ENCODE peak calls at places on chromosome 1, in five cellular contexts. One of them, this sample, is unnamed.
A peak's percentile ranks its signal among the peaks of the same experiment; 100 is the strongest.

GRCh38 chr1:3905953-3906671 is 6.0 kb upstream of the C1orf174 start:
- DNase-seq in lower lobe of right lung: peak; percentile 43
- DNase-seq in sciatic nerve: no peak
- DNase-seq in T-helper 2 cell: peak; percentile 0
- DNase-seq in fibroblast of lung: no peak
- DNase-seq in this sample: no peak

GRCh38 chr1:42934111-42934510 is 24.6 kb downstream of the SLC2A1 start:
- DNase-seq in lower lobe of right lung: no peak
- DNase-seq in sciatic nerve: peak; percentile 54
- DNase-seq in T-helper 2 cell: no peak
- DNase-seq in fibroblast of lung: no peak
- DNase-seq in this sample: no peak

GRCh38 chr1:23563003-23563402 is 3.7 kb upstream of the ID3 start:
- DNase-seq in lower lobe of right lung: no peak
- DNase-seq in sciatic nerve: no peak
- DNase-seq in T-helper 2 cell: no peak
- DNase-seq in fibroblast of lung: no peak
- DNase-seq in this sample: no peak

GRCh38 chr1:219337588-219337987 is 163.9 kb downstream of the LYPLAL1 start:
- DNase-seq in lower lobe of right lung: no peak
- DNase-seq in sciatic nerve: no peak
- DNase-seq in T-helper 2 cell: no peak
- DNase-seq in fibroblast of lung: no peak
- DNase-seq in this sample: no peak

GRCh38 chr1:61221642-61222041 is 139.3 kb downstream of the NFIA start:
- DNase-seq in lower lobe of right lung: no peak
- DNase-seq in sciatic nerve: no peak
- DNase-seq in T-helper 2 cell: no peak
- DNase-seq in fibroblast of lung: peak; percentile 6
- DNase-seq in this sample: peak; percentile 4

GRCh38 chr1:97567000-97567749 is 353.7 kb downstream of the DPYD start:
- DNase-seq in lower lobe of right lung: no peak
- DNase-seq in sciatic nerve: no peak
- DNase-seq in T-helper 2 cell: no peak
- DNase-seq in fibroblast of lung: peak; percentile 48
- DNase-seq in this sample: peak; percentile 48

GRCh38 chr1:177922209-177922608 is 47.6 kb downstream of the SEC16B start:
- DNase-seq in lower lobe of right lung: no peak
- DNase-seq in sciatic nerve: no peak
- DNase-seq in T-helper 2 cell: no peak
- DNase-seq in fibroblast of lung: no peak
- DNase-seq in this sample: no peak

GRCh38 chr1:43143441-43143888 is 28.6 kb downstream of the EBNA1BP2 start:
- DNase-seq in lower lobe of right lung: no peak
- DNase-seq in sciatic nerve: no peak
- DNase-seq in T-helper 2 cell: no peak
- DNase-seq in fibroblast of lung: no peak
- DNase-seq in this sample: no peak

GRCh38 chr1:175841613-175842234 is 98.3 kb upstream of the TNR start:
- DNase-seq in lower lobe of right lung: no peak
- DNase-seq in sciatic nerve: no peak
- DNase-seq in T-helper 2 cell: no peak
- DNase-seq in fibroblast of lung: no peak
- DNase-seq in this sample: no peak

GRCh38 chr1:157505481-157506272 is 46.6 kb downstream of the FCRL5 start:
- DNase-seq in lower lobe of right lung: no peak
- DNase-seq in sciatic nerve: no peak
- DNase-seq in T-helper 2 cell: no peak
- DNase-seq in fibroblast of lung: peak; percentile 38
- DNase-seq in this sample: peak; percentile 55

GRCh38 chr1:161081519-161081918 is 7.8 kb downstream of the NECTIN4 start:
- DNase-seq in lower lobe of right lung: no peak
- DNase-seq in sciatic nerve: no peak
- DNase-seq in T-helper 2 cell: no peak
- DNase-seq in fibroblast of lung: no peak
- DNase-seq in this sample: no peak

GRCh38 chr1:184661801-184662200 is 92.9 kb downstream of the EDEM3 start:
- DNase-seq in lower lobe of right lung: no peak
- DNase-seq in sciatic nerve: no peak
- DNase-seq in T-helper 2 cell: no peak
- DNase-seq in fibroblast of lung: no peak
- DNase-seq in this sample: no peak

GRCh38 chr1:231855395-231855794 is 228.8 kb downstream of the DISC1 start:
- DNase-seq in lower lobe of right lung: no peak
- DNase-seq in sciatic nerve: no peak
- DNase-seq in T-helper 2 cell: no peak
- DNase-seq in fibroblast of lung: no peak
- DNase-seq in this sample: peak; percentile 22

GRCh38 chr1:160105155-160105554 is 6.7 kb upstream of the IGSF8 start:
- DNase-seq in lower lobe of right lung: no peak
- DNase-seq in sciatic nerve: no peak
- DNase-seq in T-helper 2 cell: no peak
- DNase-seq in fibroblast of lung: no peak
- DNase-seq in this sample: no peak

GRCh38 chr1:201104141-201104540 is 8.1 kb downstream of the CACNA1S start:
- DNase-seq in lower lobe of right lung: no peak
- DNase-seq in sciatic nerve: no peak
- DNase-seq in T-helper 2 cell: no peak
- DNase-seq in fibroblast of lung: no peak
- DNase-seq in this sample: no peak

GRCh38 chr1:23593556-23594148 is 34.4 kb upstream of the ID3 start:
- DNase-seq in lower lobe of right lung: no peak
- DNase-seq in sciatic nerve: no peak
- DNase-seq in T-helper 2 cell: no peak
- DNase-seq in fibroblast of lung: peak; percentile 63
- DNase-seq in this sample: peak; percentile 59

This sample was measured in IMR-90.